ENCODE peak calls at places on chromosomes 11 and 22, in nine cellular contexts. R is neuronal stem cell; P is upper lobe of right lung; N is activated CD4-positive, alpha-beta T cell treated with anti-CD3 and anti-CD28 coated beads, Interleukin-2, amount 50 U/mL, for 24 hours; Q is left lung; W is NCI-H2029; S is NCI-H1105; O is NCI-H1092; F is COR-L47. L is an unnamed sample.

GRCh38 chr11:9005087-9005486 is 1.3 kb upstream of the NRIP3 start:
- DNase-seq in R (no peak), P (no peak), N (no peak), Q (no peak), W (no peak), S (no peak), O (no peak), F (no peak), L (no peak)

GRCh38 chr11:7019500-7020182 is 505 bp downstream of the ZNF214 start:
- DNase-seq in R (no peak), P (peak; percentile 66), N (no peak), Q (peak; percentile 84), W (no peak), S (no peak), O (no peak), F (no peak), L (peak; percentile 10)

GRCh38 chr11:66676931-66677598 is 622 bp downstream of the RBM4B start:
- DNase-seq in R (no peak), P (no peak), N (no peak), Q (no peak), W (no peak), S (no peak), O (no peak), F (no peak), L (no peak)

GRCh38 chr22:44224166-44224565 is 43.4 kb downstream of the PARVG start:
- DNase-seq in R (no peak), P (no peak), N (no peak), Q (no peak), W (no peak), S (no peak), O (no peak), F (no peak), L (no peak)

GRCh38 chr22:46017166-46017565 is 40.2 kb upstream of the WNT7B start:
- DNase-seq in R (no peak), P (no peak), N (no peak), Q (no peak), W (no peak), S (no peak), O (no peak), F (no peak), L (no peak)

GRCh38 chr11:2147391-2147790 is 8.2 kb upstream of the IGF2 start:
- DNase-seq in R (no peak), P (no peak), N (no peak), Q (no peak), W (no peak), S (no peak), O (no peak), F (no peak), L (no peak)

GRCh38 chr22:49676783-49677494 is 150.7 kb downstream of the BRD1 start:
- DNase-seq in R (no peak), P (no peak), N (no peak), Q (no peak), W (no peak), S (no peak), O (no peak), F (no peak), L (no peak)

GRCh38 chr22:46090051-46090591 is 60.2 kb upstream of the PPARA start:
- DNase-seq in R (no peak), P (peak; percentile 65), N (no peak), Q (peak; percentile 68), W (peak; percentile 33), S (no peak), O (peak; percentile 32), F (no peak), L (no peak)

GRCh38 chr22:46929046-46929688 is 166.7 kb downstream of the TBC1D22A start:
- DNase-seq in R (no peak), P (no peak), N (no peak), Q (no peak), W (no peak), S (no peak), O (no peak), F (no peak), L (no peak)

GRCh38 chr11:44266056-44266780 is 43.7 kb downstream of the ALX4 start:
- DNase-seq in R (no peak), P (no peak), N (no peak), Q (no peak), W (no peak), S (no peak), O (no peak), F (no peak), L (no peak)